ENCODE peak calls at places on chromosome 2, in six cellular contexts. Y is SK-N-SH; M is cardiac fibroblast; H is activated CD4-positive, alpha-beta T cell treated with anti-CD3 and anti-CD28 coated beads, Interleukin-2, amount 10 ng/mL, durations not matched to agents 24 days and 14 days; S is progenitor cell of endocrine pancreas; D is DMS79. R is an unnamed sample.
A peak's percentile ranks its signal among the peaks of the same experiment; 100 is the strongest.

GRCh38 chr2:30339071-30339470 is 107.7 kb downstream of the LBH start:
- DNase-seq in S (no peak), M (no peak), D (no peak), H (no peak), Y (no peak), R (no peak)

GRCh38 chr2:43345391-43345813 is 119.0 kb upstream of the ZFP36L2 start:
- DNase-seq in S (no peak), Y (peak; percentile 75), H (no peak), M (peak; percentile 43), D (no peak), R (peak; percentile 49)

GRCh38 chr2:216539791-216540241 is 41.2 kb downstream of the RPL37A start:
- DNase-seq in D (peak; percentile 69), S (no peak), H (no peak), Y (peak; percentile 30), M (no peak), R (no peak)

GRCh38 chr2:133266926-133267590 is 301.2 kb downstream of the NCKAP5 start:
- DNase-seq in D (no peak), H (no peak), M (no peak), Y (peak; percentile 66), S (peak; percentile 9), R (peak; percentile 58)

GRCh38 chr2:188326669-188327301 is 35.1 kb downstream of the GULP1 start:
- DNase-seq in M (peak; percentile 53), S (no peak), H (no peak), D (no peak), Y (peak; percentile 30), R (no peak)

GRCh38 chr2:23624378-23624777 is 239.4 kb downstream of the KLHL29 start:
- DNase-seq in D (no peak), Y (no peak), S (no peak), M (no peak), H (no peak), R (no peak)

GRCh38 chr2:180675170-180675569 is 305.2 kb upstream of the UBE2E3 start:
- DNase-seq in D (no peak), S (no peak), Y (no peak), H (no peak), M (no peak), R (no peak)

GRCh38 chr2:83665894-83666293 is 793.2 kb downstream of the SUCLG1 start:
- DNase-seq in S (no peak), D (no peak), H (no peak), Y (no peak), M (peak; percentile 77), R (no peak)

GRCh38 chr2:67579207-67579606 is 182.1 kb downstream of the ETAA1 start:
- DNase-seq in D (peak; percentile 51), S (no peak), M (no peak), Y (no peak), H (no peak), R (no peak)

GRCh38 chr2:139876964-139877363 is 1096.8 kb upstream of the NXPH2 start:
- DNase-seq in S (no peak), H (no peak), Y (no peak), M (no peak), D (no peak), R (no peak)

GRCh38 chr2:79640001-79640400 is 127.2 kb downstream of the CTNNA2 start:
- DNase-seq in D (no peak), H (no peak), Y (no peak), S (no peak), M (no peak), R (no peak)

GRCh38 chr2:96116879-96117533 is 635 bp upstream of the ADRA2B start:
- DNase-seq in D (no peak), S (peak; percentile 63), Y (peak; percentile 97), M (peak; percentile 40), H (peak; percentile 92), R (peak; percentile 80)

GRCh38 chr2:47299555-47299954 is 103.4 kb upstream of the MSH2 start:
- DNase-seq in D (no peak), H (no peak), Y (no peak), S (no peak), M (peak; percentile 77), R (no peak)

GRCh38 chr2:157052685-157053224 is 204.8 kb upstream of the GALNT5 start:
- DNase-seq in M (peak; percentile 85), D (no peak), S (no peak), Y (no peak), H (no peak), R (no peak)